ENCODE peak calls at places on chromosomes 6 and 20, in seven cellular contexts. One of them, this sample, is unnamed. For H3K9me3, the result is how much of the 10 kb centered on the place peaks cover.

GRCh38 chr6:3522561-3523287 is 65.9 kb upstream of the SLC22A23 start:
- DNase-seq in pancreas: no peak
- DNase-seq in heart right ventricle: no peak
- DNase-seq in GM12878: no peak
- DNase-seq in sigmoid colon: no peak
- DNase-seq in thoracic aorta: no peak
- DNase-seq in CD4-positive, alpha-beta T cell: no peak
- DNase-seq in this sample: no peak

GRCh38 chr6:49551126-49551865 is 828 bp downstream of the C6orf141 start:
- DNase-seq in heart right ventricle: no peak
- DNase-seq in sigmoid colon: no peak
- DNase-seq in thoracic aorta: no peak
- DNase-seq in GM12878: no peak
- DNase-seq in CD4-positive, alpha-beta T cell: no peak
- DNase-seq in pancreas: no peak
- DNase-seq in this sample: no peak

GRCh38 chr6:30836957-30837356 is 47.4 kb upstream of the DDR1 start:
- DNase-seq in CD4-positive, alpha-beta T cell: no peak
- DNase-seq in GM12878: no peak
- DNase-seq in thoracic aorta: no peak
- DNase-seq in heart right ventricle: no peak
- DNase-seq in pancreas: no peak
- DNase-seq in sigmoid colon: no peak
- DNase-seq in this sample: no peak

GRCh38 chr20:8678098-8678776 is 390.6 kb upstream of the PLCB4 start:
- DNase-seq in pancreas: no peak
- DNase-seq in thoracic aorta: no peak
- DNase-seq in CD4-positive, alpha-beta T cell: no peak
- DNase-seq in sigmoid colon: no peak
- DNase-seq in GM12878: no peak
- DNase-seq in heart right ventricle: no peak
- DNase-seq in this sample: no peak

GRCh38 chr6:27771240-27771639 is 141.0 kb downstream of the OR2B2 start:
- DNase-seq in sigmoid colon: no peak
- DNase-seq in GM12878: no peak
- DNase-seq in CD4-positive, alpha-beta T cell: no peak
- DNase-seq in pancreas: no peak
- DNase-seq in thoracic aorta: no peak
- DNase-seq in heart right ventricle: no peak
- DNase-seq in this sample: no peak

GRCh38 chr6:26186652-26187051 is 99.4 kb downstream of the HFE start:
- DNase-seq in GM12878: no peak
- DNase-seq in heart right ventricle: no peak
- DNase-seq in thoracic aorta: no peak
- DNase-seq in sigmoid colon: no peak
- DNase-seq in CD4-positive, alpha-beta T cell: no peak
- DNase-seq in pancreas: no peak
- DNase-seq in this sample: no peak

GRCh38 chr6:85390775-85391174 is 59.1 kb upstream of the NT5E start:
- DNase-seq in heart right ventricle: no peak
- DNase-seq in sigmoid colon: no peak
- DNase-seq in GM12878: no peak
- DNase-seq in pancreas: no peak
- DNase-seq in CD4-positive, alpha-beta T cell: no peak
- DNase-seq in thoracic aorta: no peak
- DNase-seq in this sample: no peak

GRCh38 chr20:25605146-25605545 is 18.7 kb downstream of the NANP start:
- DNase-seq in thoracic aorta: no peak
- DNase-seq in pancreas: no peak
- DNase-seq in GM12878: no peak
- DNase-seq in heart right ventricle: no peak
- DNase-seq in CD4-positive, alpha-beta T cell: no peak
- DNase-seq in sigmoid colon: no peak
- DNase-seq in this sample: no peak

GRCh38 chr20:3782597-3782996 is 1.3 kb upstream of the SPEF1 start:
- DNase-seq in CD4-positive, alpha-beta T cell: no peak
- DNase-seq in sigmoid colon: no peak
- DNase-seq in GM12878: no peak
- DNase-seq in heart right ventricle: no peak
- DNase-seq in thoracic aorta: no peak
- DNase-seq in pancreas: peak
- DNase-seq in this sample: no peak

GRCh38 chr20:18734525-18735189 is 78.9 kb upstream of the SCP2D1 start:
- DNase-seq in CD4-positive, alpha-beta T cell: no peak
- DNase-seq in heart right ventricle: no peak
- DNase-seq in GM12878: no peak
- DNase-seq in thoracic aorta: no peak
- DNase-seq in pancreas: no peak
- DNase-seq in sigmoid colon: no peak
- DNase-seq in this sample: no peak

DNA sequence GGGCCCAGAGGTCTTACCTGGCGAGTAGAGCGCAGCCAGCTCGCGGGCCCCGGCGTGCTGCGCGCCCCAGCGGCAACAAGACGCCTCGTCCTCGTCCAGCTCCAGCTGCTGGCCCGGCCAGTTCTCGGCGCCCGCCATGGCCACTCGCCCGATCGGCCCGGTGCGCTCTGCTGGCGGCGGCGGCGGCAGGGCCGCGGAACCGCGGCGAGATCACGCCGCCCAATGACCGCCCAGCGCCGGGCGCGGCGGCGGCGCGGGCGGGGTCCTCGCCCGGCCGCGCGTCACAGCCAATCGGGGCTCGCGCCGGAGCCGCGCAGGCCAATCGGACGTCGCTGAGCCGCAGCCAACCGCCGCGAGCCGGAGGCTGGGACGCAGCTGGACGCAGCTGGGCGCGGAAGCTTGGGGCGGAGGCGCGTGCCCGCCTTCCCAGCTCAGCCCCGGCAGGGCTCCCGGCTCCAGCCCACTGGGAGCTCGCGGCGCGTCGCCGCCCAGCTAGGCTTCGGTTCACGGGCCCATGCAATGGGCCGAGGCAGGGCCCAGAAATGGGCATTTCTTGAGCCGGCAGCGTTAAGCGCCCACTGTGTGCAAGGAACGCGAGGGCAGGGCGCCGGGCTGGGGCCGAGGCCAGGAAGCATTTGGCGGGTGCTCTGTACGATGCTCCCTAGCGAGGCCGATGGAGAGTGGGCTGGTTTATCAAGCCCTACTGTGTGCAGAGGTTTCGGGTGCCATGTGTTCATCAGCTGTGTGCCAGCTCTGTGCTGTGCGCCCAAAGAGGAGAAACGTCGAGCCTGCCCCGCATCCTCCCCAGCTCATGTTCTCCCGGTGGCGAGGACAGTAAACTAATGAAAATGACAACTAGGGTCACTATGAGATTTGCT is at the start of gene PEDS1:
- DNase-seq in pancreas: peak
- DNase-seq in CD4-positive, alpha-beta T cell: peak
- DNase-seq in thoracic aorta: no peak
- DNase-seq in heart right ventricle: peak
- DNase-seq in GM12878: peak
- DNase-seq in sigmoid colon: peak
- DNase-seq in this sample: peak
- H3K27ac ChIP-seq in pancreas: peak
- H3K27ac ChIP-seq in CD4-positive, alpha-beta T cell: peak
- H3K27ac ChIP-seq in thoracic aorta: peak
- H3K27ac ChIP-seq in heart right ventricle: peak
- H3K27ac ChIP-seq in GM12878: peak
- H3K27ac ChIP-seq in sigmoid colon: peak
- H3K27ac ChIP-seq in this sample: peak

DNA sequence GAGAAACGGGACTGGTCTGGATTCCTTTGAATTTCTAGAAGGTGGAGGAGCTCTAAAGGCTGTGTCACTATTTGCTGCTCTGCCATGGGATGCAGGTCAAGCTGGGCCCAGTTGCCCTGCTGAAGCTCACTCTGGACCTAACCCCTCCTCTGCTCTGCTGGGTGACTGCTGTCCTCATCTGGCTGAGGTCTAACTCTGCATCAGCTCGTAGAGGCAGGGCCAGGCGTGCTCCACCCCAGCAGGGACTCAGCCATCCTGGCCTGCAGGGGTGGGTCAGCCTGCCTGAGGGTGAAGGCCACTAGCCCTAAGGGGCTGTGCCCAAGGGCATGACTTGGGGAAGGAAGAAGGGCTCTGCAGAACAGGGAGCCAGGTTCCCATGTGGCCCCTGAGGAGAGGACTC is 852 bp downstream of the CST4 start:
- DNase-seq in GM12878: no peak
- DNase-seq in thoracic aorta: no peak
- DNase-seq in CD4-positive, alpha-beta T cell: no peak
- DNase-seq in heart right ventricle: no peak
- DNase-seq in pancreas: no peak
- DNase-seq in sigmoid colon: no peak
- DNase-seq in this sample: no peak
- H3K9me3 ChIP-seq in GM12878: under half
- H3K9me3 ChIP-seq in thoracic aorta: under half
- H3K9me3 ChIP-seq in CD4-positive, alpha-beta T cell: under half
- H3K9me3 ChIP-seq in heart right ventricle: under half
- H3K9me3 ChIP-seq in pancreas: under half
- H3K9me3 ChIP-seq in sigmoid colon: under half
- H3K9me3 ChIP-seq in this sample: under half

DNA sequence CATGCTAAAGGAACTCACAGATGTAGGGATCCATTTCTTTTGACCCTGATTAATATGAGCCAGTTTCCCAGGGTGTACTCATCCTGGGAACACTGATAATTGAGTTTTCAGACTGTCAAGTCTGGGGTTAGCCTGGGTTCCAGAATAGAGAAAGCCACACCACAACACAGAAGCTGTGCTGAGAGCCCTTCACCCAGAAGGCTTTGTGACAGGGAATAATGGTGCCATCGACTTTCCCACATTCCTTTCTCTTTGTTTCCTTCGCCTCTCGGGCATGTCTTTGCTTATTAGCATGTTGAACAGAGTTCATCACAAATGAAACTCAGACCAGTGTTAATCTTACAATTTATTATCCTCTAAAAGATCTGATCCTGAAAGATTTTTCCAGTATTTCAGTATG is 95.0 kb downstream of the TCP11 start:
- DNase-seq in thoracic aorta: no peak
- DNase-seq in heart right ventricle: no peak
- DNase-seq in GM12878: no peak
- DNase-seq in CD4-positive, alpha-beta T cell: no peak
- DNase-seq in sigmoid colon: no peak
- DNase-seq in pancreas: no peak
- DNase-seq in this sample: no peak
- H3K27ac ChIP-seq in thoracic aorta: peak
- H3K27ac ChIP-seq in heart right ventricle: peak
- H3K27ac ChIP-seq in GM12878: no peak
- H3K27ac ChIP-seq in CD4-positive, alpha-beta T cell: no peak
- H3K27ac ChIP-seq in sigmoid colon: peak
- H3K27ac ChIP-seq in pancreas: no peak
- H3K27ac ChIP-seq in this sample: peak

GRCh38 chr20:31496761-31497295 is 17.4 kb upstream of the HM13 start:
- DNase-seq in pancreas: no peak
- DNase-seq in thoracic aorta: peak
- DNase-seq in GM12878: no peak
- DNase-seq in sigmoid colon: peak
- DNase-seq in CD4-positive, alpha-beta T cell: no peak
- DNase-seq in heart right ventricle: peak
- DNase-seq in this sample: no peak
- H3K9me3 ChIP-seq in pancreas: under half
- H3K9me3 ChIP-seq in thoracic aorta: under half
- H3K9me3 ChIP-seq in GM12878: under half
- H3K9me3 ChIP-seq in sigmoid colon: under half
- H3K9me3 ChIP-seq in CD4-positive, alpha-beta T cell: under half
- H3K9me3 ChIP-seq in heart right ventricle: under half
- H3K9me3 ChIP-seq in this sample: under half

GRCh38 chr6:151289399-151290007 is 49.7 kb downstream of the AKAP12 start:
- DNase-seq in heart right ventricle: no peak
- DNase-seq in CD4-positive, alpha-beta T cell: no peak
- DNase-seq in GM12878: no peak
- DNase-seq in sigmoid colon: no peak
- DNase-seq in thoracic aorta: no peak
- DNase-seq in pancreas: no peak
- DNase-seq in this sample: peak

GRCh38 chr6:151294561-151295101 is 54.9 kb downstream of the AKAP12 start:
- DNase-seq in CD4-positive, alpha-beta T cell: no peak
- DNase-seq in thoracic aorta: no peak
- DNase-seq in heart right ventricle: no peak
- DNase-seq in GM12878: no peak
- DNase-seq in pancreas: no peak
- DNase-seq in sigmoid colon: no peak
- DNase-seq in this sample: no peak

GRCh38 chr6:151293621-151294020 is 53.9 kb downstream of the AKAP12 start:
- DNase-seq in GM12878: no peak
- DNase-seq in thoracic aorta: no peak
- DNase-seq in sigmoid colon: no peak
- DNase-seq in pancreas: no peak
- DNase-seq in CD4-positive, alpha-beta T cell: no peak
- DNase-seq in heart right ventricle: no peak
- DNase-seq in this sample: no peak

GRCh38 chr6:151291145-151292055 is 51.6 kb downstream of the AKAP12 start:
- DNase-seq in thoracic aorta: no peak
- DNase-seq in sigmoid colon: peak
- DNase-seq in GM12878: no peak
- DNase-seq in pancreas: no peak
- DNase-seq in CD4-positive, alpha-beta T cell: no peak
- DNase-seq in heart right ventricle: peak
- DNase-seq in this sample: no peak

GRCh38 chr6:151292974-151293373 is 53.2 kb downstream of the AKAP12 start:
- DNase-seq in heart right ventricle: no peak
- DNase-seq in pancreas: no peak
- DNase-seq in CD4-positive, alpha-beta T cell: no peak
- DNase-seq in thoracic aorta: no peak
- DNase-seq in sigmoid colon: no peak
- DNase-seq in GM12878: no peak
- DNase-seq in this sample: no peak
- H3K27ac ChIP-seq in heart right ventricle: no peak
- H3K27ac ChIP-seq in pancreas: no peak
- H3K27ac ChIP-seq in CD4-positive, alpha-beta T cell: no peak
- H3K27ac ChIP-seq in thoracic aorta: no peak
- H3K27ac ChIP-seq in sigmoid colon: peak
- H3K27ac ChIP-seq in GM12878: no peak
- H3K27ac ChIP-seq in this sample: no peak

GRCh38 chr6:36200154-36200891 is 3.8 kb downstream of the BRPF3 start:
- DNase-seq in pancreas: no peak
- DNase-seq in CD4-positive, alpha-beta T cell: no peak
- DNase-seq in thoracic aorta: no peak
- DNase-seq in GM12878: no peak
- DNase-seq in sigmoid colon: no peak
- DNase-seq in heart right ventricle: no peak
- DNase-seq in this sample: no peak
- H3K9me3 ChIP-seq in pancreas: under half
- H3K9me3 ChIP-seq in CD4-positive, alpha-beta T cell: under half
- H3K9me3 ChIP-seq in thoracic aorta: under half
- H3K9me3 ChIP-seq in GM12878: under half
- H3K9me3 ChIP-seq in sigmoid colon: under half
- H3K9me3 ChIP-seq in heart right ventricle: under half
- H3K9me3 ChIP-seq in this sample: under half